ENCODE peak calls at places on chromosomes 16 and 17, in seven cellular contexts. One of them, this sample, is unnamed.

GRCh38 chr16:80167657-80168056 is 373.1 kb upstream of the DYNLRB2 start:
- DNase-seq in SK-N-SH: no peak
- DNase-seq in HCT116: no peak
- DNase-seq in GM12878: no peak
- DNase-seq in HepG2: no peak
- DNase-seq in K562: no peak
- DNase-seq in H1: no peak
- DNase-seq in this sample: no peak

GRCh38 chr17:46191332-46192210 is 1.7 kb downstream of the KANSL1 start:
- DNase-seq in GM12878: no peak
- DNase-seq in K562: peak
- DNase-seq in SK-N-SH: peak
- DNase-seq in HCT116: no peak
- DNase-seq in HepG2: peak
- DNase-seq in H1: no peak
- DNase-seq in this sample: peak

GRCh38 chr16:1775846-1776671 is 3.1 kb upstream of the MRPS34 start:
- DNase-seq in K562: no peak
- DNase-seq in GM12878: no peak
- DNase-seq in HepG2: no peak
- DNase-seq in H1: no peak
- DNase-seq in HCT116: no peak
- DNase-seq in SK-N-SH: no peak
- DNase-seq in this sample: no peak

GRCh38 chr16:874366-875181 is 74.0 kb upstream of the GNG13 start:
- DNase-seq in H1: no peak
- DNase-seq in HCT116: no peak
- DNase-seq in HepG2: no peak
- DNase-seq in K562: peak
- DNase-seq in SK-N-SH: no peak
- DNase-seq in GM12878: no peak
- DNase-seq in this sample: no peak

GRCh38 chr16:88768041-88768876 is 16.8 kb downstream of the PIEZO1 start:
- DNase-seq in SK-N-SH: peak
- DNase-seq in K562: peak
- DNase-seq in HepG2: no peak
- DNase-seq in H1: no peak
- DNase-seq in GM12878: no peak
- DNase-seq in HCT116: no peak
- DNase-seq in this sample: no peak

GRCh38 chr17:78971764-78972506 is 7.8 kb downstream of the LGALS3BP start:
- DNase-seq in HepG2: no peak
- DNase-seq in K562: no peak
- DNase-seq in H1: no peak
- DNase-seq in SK-N-SH: peak
- DNase-seq in HCT116: no peak
- DNase-seq in GM12878: no peak
- DNase-seq in this sample: no peak

GRCh38 chr17:79095345-79096055 is 20.9 kb downstream of the ENGASE start:
- DNase-seq in H1: no peak
- DNase-seq in K562: no peak
- DNase-seq in HCT116: no peak
- DNase-seq in GM12878: no peak
- DNase-seq in SK-N-SH: no peak
- DNase-seq in HepG2: no peak
- DNase-seq in this sample: no peak

GRCh38 chr16:68399456-68399855 is 48.9 kb downstream of the SMPD3 start:
- DNase-seq in SK-N-SH: no peak
- DNase-seq in K562: no peak
- DNase-seq in H1: no peak
- DNase-seq in GM12878: no peak
- DNase-seq in HCT116: no peak
- DNase-seq in HepG2: no peak
- DNase-seq in this sample: no peak

GRCh38 chr16:54986404-54986803 is 55.7 kb downstream of the IRX5 start:
- DNase-seq in HCT116: no peak
- DNase-seq in HepG2: no peak
- DNase-seq in GM12878: no peak
- DNase-seq in K562: no peak
- DNase-seq in SK-N-SH: no peak
- DNase-seq in H1: no peak
- DNase-seq in this sample: no peak

GRCh38 chr17:35257080-35257701 is 14.3 kb downstream of the SLFN5 start:
- DNase-seq in HepG2: peak
- DNase-seq in K562: no peak
- DNase-seq in SK-N-SH: no peak
- DNase-seq in GM12878: no peak
- DNase-seq in H1: no peak
- DNase-seq in HCT116: peak
- DNase-seq in this sample: no peak

GRCh38 chr16:50154369-50154947 is 1.4 kb downstream of the TENT4B start:
- DNase-seq in GM12878: no peak
- DNase-seq in HCT116: no peak
- DNase-seq in HepG2: no peak
- DNase-seq in K562: peak
- DNase-seq in SK-N-SH: peak
- DNase-seq in H1: no peak
- DNase-seq in this sample: no peak

GRCh38 chr17:21330436-21331160 is 45.6 kb upstream of the KCNJ12 start:
- DNase-seq in HCT116: no peak
- DNase-seq in K562: no peak
- DNase-seq in H1: no peak
- DNase-seq in HepG2: no peak
- DNase-seq in GM12878: no peak
- DNase-seq in SK-N-SH: no peak
- DNase-seq in this sample: no peak

GRCh38 chr17:39573447-39574298 is 34.0 kb downstream of the NEUROD2 start:
- DNase-seq in HCT116: peak
- DNase-seq in K562: peak
- DNase-seq in HepG2: peak
- DNase-seq in H1: peak
- DNase-seq in SK-N-SH: peak
- DNase-seq in GM12878: no peak
- DNase-seq in this sample: peak

GRCh38 chr16:69727916-69728270 is 1.5 kb upstream of the NQO1 start:
- DNase-seq in H1: no peak
- DNase-seq in HepG2: no peak
- DNase-seq in SK-N-SH: no peak
- DNase-seq in HCT116: no peak
- DNase-seq in GM12878: no peak
- DNase-seq in K562: no peak
- DNase-seq in this sample: peak

GRCh38 chr16:11201498-11202259 is 54.3 kb downstream of the SOCS1 start:
- DNase-seq in SK-N-SH: peak
- DNase-seq in H1: no peak
- DNase-seq in HepG2: peak
- DNase-seq in GM12878: no peak
- DNase-seq in HCT116: peak
- DNase-seq in K562: peak
- DNase-seq in this sample: peak

GRCh38 chr17:17766351-17767095 is 70.3 kb downstream of the SREBF1 start:
- DNase-seq in HCT116: no peak
- DNase-seq in SK-N-SH: no peak
- DNase-seq in K562: no peak
- DNase-seq in HepG2: no peak
- DNase-seq in GM12878: no peak
- DNase-seq in H1: no peak
- DNase-seq in this sample: no peak

GRCh38 chr17:37480427-37480826 is 9.3 kb upstream of the DUSP14 start:
- DNase-seq in K562: no peak
- DNase-seq in SK-N-SH: no peak
- DNase-seq in HCT116: no peak
- DNase-seq in GM12878: no peak
- DNase-seq in H1: no peak
- DNase-seq in HepG2: no peak
- DNase-seq in this sample: no peak

GRCh38 chr16:14560523-14560922 is 69.5 kb downstream of the PARN start:
- DNase-seq in H1: no peak
- DNase-seq in HCT116: no peak
- DNase-seq in SK-N-SH: no peak
- DNase-seq in HepG2: no peak
- DNase-seq in K562: no peak
- DNase-seq in GM12878: no peak
- DNase-seq in this sample: no peak

GRCh38 chr17:8072727-8073461 is 14.6 kb downstream of the ALOX12B start:
- DNase-seq in K562: no peak
- DNase-seq in HCT116: no peak
- DNase-seq in SK-N-SH: peak
- DNase-seq in HepG2: no peak
- DNase-seq in H1: peak
- DNase-seq in GM12878: no peak
- DNase-seq in this sample: no peak
- TF ChIP-seq JUND in K562: no peak
- TF ChIP-seq JUND in HCT116: no peak
- TF ChIP-seq JUND in SK-N-SH: no peak
- TF ChIP-seq JUND in HepG2: no peak
- TF ChIP-seq JUND in H1: no peak
- TF ChIP-seq JUND in GM12878: no peak
- TF ChIP-seq JUND in this sample: no peak

DNA sequence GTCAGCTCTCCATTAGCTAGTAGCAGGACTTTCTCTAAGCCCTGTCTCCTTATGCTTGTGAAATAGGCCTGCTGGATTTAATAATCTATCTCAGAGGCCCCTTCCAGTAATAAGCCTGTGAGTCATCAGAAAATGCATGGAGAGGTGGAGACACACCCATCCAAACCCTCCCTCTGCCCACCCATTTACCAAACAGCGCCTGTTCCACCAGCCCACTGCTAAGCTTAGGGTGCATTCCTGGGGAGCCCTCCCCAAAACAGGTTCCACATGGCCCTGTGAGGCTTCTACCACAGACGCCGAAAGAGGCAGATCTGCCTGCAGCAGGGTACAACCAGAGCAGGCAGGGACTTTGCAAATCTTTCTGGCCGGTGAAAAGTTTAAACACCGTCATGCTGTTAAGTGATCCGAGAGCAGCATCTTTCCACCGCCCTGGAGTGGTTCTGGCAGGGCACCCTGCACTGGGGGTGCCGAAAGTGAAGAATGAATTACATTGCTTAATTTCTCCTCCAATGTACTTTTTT is 99.3 kb downstream of the GAS7 start:
- DNase-seq in GM12878: no peak
- DNase-seq in HepG2: no peak
- DNase-seq in H1: no peak
- DNase-seq in HCT116: no peak
- DNase-seq in SK-N-SH: no peak
- DNase-seq in K562: no peak
- DNase-seq in this sample: no peak
- TF ChIP-seq JUND in GM12878: no peak
- TF ChIP-seq JUND in HepG2: no peak
- TF ChIP-seq JUND in H1: no peak
- TF ChIP-seq JUND in HCT116: no peak
- TF ChIP-seq JUND in SK-N-SH: no peak
- TF ChIP-seq JUND in K562: no peak
- TF ChIP-seq JUND in this sample: no peak

GRCh38 chr17:2598166-2598565 is 4.7 kb downstream of the PAFAH1B1 start:
- DNase-seq in HepG2: no peak
- DNase-seq in H1: no peak
- DNase-seq in GM12878: no peak
- DNase-seq in SK-N-SH: no peak
- DNase-seq in K562: no peak
- DNase-seq in HCT116: no peak
- DNase-seq in this sample: no peak
- TF ChIP-seq JUND in HepG2: no peak
- TF ChIP-seq JUND in H1: no peak
- TF ChIP-seq JUND in GM12878: no peak
- TF ChIP-seq JUND in SK-N-SH: no peak
- TF ChIP-seq JUND in K562: no peak
- TF ChIP-seq JUND in HCT116: no peak
- TF ChIP-seq JUND in this sample: no peak

DNA sequence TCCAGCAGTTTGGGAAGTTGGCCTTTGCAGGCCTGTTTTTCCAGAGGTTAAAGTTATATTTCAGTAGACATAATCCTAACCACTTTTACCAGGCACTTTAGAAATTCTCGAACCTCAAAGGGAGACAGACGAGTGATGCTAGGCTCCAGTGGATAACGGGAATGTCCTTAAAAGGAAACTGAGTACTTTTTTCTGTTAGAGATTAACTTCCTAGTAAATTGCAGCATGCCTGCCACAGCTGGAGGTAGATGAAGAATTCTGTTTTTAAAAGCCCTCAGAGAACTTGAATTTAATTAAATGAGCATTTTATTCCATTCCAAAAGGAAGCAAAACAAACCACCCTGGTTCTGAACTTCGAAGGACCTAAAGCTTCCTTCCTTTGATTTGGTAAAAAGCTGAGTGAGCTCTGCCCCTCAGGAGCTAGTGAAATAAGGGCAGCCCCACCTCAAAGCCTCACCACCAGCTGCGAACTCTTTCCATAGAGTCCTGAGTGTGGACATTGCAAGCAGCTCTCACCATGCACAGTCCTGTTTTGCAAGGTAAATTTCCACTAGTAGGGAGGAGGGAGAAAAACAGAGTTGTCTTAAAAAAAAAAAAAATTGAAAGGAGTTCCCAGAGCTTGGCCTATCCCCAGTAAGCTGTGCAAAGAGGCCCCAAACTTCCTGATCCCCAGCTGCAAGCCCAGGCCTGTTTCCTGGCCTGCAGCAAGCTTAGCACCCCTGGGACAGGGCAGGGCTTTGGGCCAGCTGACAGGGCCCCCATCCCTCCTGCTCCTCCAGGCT is 11.3 kb downstream of the CHD9NB start:
- DNase-seq in K562: no peak
- DNase-seq in H1: peak
- DNase-seq in GM12878: no peak
- DNase-seq in SK-N-SH: no peak
- DNase-seq in HepG2: peak
- DNase-seq in HCT116: no peak
- DNase-seq in this sample: peak
- TF ChIP-seq JUND in K562: no peak
- TF ChIP-seq JUND in H1: no peak
- TF ChIP-seq JUND in GM12878: no peak
- TF ChIP-seq JUND in SK-N-SH: no peak
- TF ChIP-seq JUND in HepG2: no peak
- TF ChIP-seq JUND in HCT116: no peak
- TF ChIP-seq JUND in this sample: no peak

GRCh38 chr17:80860703-80861359 is 130.8 kb upstream of the CHMP6 start:
- DNase-seq in HepG2: no peak
- DNase-seq in K562: no peak
- DNase-seq in GM12878: no peak
- DNase-seq in HCT116: no peak
- DNase-seq in H1: no peak
- DNase-seq in SK-N-SH: peak
- DNase-seq in this sample: no peak
- TF ChIP-seq JUND in HepG2: no peak
- TF ChIP-seq JUND in K562: no peak
- TF ChIP-seq JUND in GM12878: no peak
- TF ChIP-seq JUND in HCT116: no peak
- TF ChIP-seq JUND in H1: no peak
- TF ChIP-seq JUND in SK-N-SH: no peak
- TF ChIP-seq JUND in this sample: no peak

This sample was measured in T47D.